ENCODE peak calls at places on chromosome 19, in seven cellular contexts. L is ovary, D is dermis microvascular lymphatic vessel endothelial cell, M is LHCN-M2, B is kidney tubule cell, J is HTR-8/SVneo, T is HCT116. C is an unnamed sample.

GRCh38 chr19:35545855-35546381 is 492 bp downstream of the TMEM147 start:
- DNase-seq in T (no peak), B (peak; percentile 50), J (peak; percentile 35), M (peak; percentile 16), D (no peak), L (peak; percentile 40), C (no peak)

GRCh38 chr19:17197666-17198065 is 17.5 kb upstream of the USE1 start:
- DNase-seq in J (no peak), B (no peak), M (no peak), T (no peak), D (no peak), L (no peak), C (no peak)

GRCh38 chr19:35712910-35713845 is 4.6 kb upstream of the KMT2B start:
- DNase-seq in B (no peak), J (no peak), L (no peak), T (no peak), D (no peak), M (no peak), C (no peak)

GRCh38 chr19:17556995-17557394 is 1.5 kb downstream of the COLGALT1 start:
- DNase-seq in M (no peak), J (no peak), T (no peak), B (no peak), D (no peak), L (no peak), C (no peak)

GRCh38 chr19:33436360-33437345 is 63.1 kb downstream of the CEBPG start:
- DNase-seq in D (no peak), T (no peak), B (no peak), J (no peak), L (no peak), M (no peak), C (peak; percentile 29)

GRCh38 chr19:48997972-48998371 is 4.3 kb downstream of the RUVBL2 start:
- DNase-seq in J (peak; percentile 53), B (peak; percentile 79), M (peak; percentile 71), L (no peak), D (no peak), T (peak; percentile 62), C (no peak)

GRCh38 chr19:39679791-39680168 is 24.1 kb downstream of the LGALS16 start:
- DNase-seq in B (no peak), T (no peak), L (no peak), M (no peak), J (no peak), D (no peak), C (no peak)

GRCh38 chr19:24052811-24053210 is 34.2 kb upstream of the ZNF254 start:
- DNase-seq in L (no peak), T (no peak), D (no peak), B (no peak), M (no peak), J (no peak), C (no peak)

GRCh38 chr19:49981603-49982593 is 20.9 kb upstream of the SIGLEC11 start:
- DNase-seq in M (no peak), D (no peak), J (no peak), B (no peak), T (no peak), L (no peak), C (no peak)

GRCh38 chr19:56350416-56351045 is 35.9 kb upstream of the ZSCAN5A start:
- DNase-seq in B (peak; percentile 46), D (peak; percentile 38), L (peak; percentile 67), T (peak; percentile 24), J (no peak), M (peak; percentile 53), C (peak; percentile 47)

C was measured in aorta.